ENCODE peak calls at places on chromosomes 12 and 14, in seven cellular contexts. One of them, this sample, is unnamed.

GRCh38 chr14:101927859-101928258 is 36.5 kb upstream of the DYNC1H1 start:
- DNase-seq in NCI-H1105: no peak
- DNase-seq in stimulated activated naive CD8-positive, alpha-beta T cell treated with anti-CD3 and anti-CD28 coated beads, Interleukin-15, amount 100 ng/mL, for 72 hours: no peak
- DNase-seq in fibroblast of the aortic adventitia: peak
- DNase-seq in mesothelial cell of epicardium: no peak
- DNase-seq in naive thymus-derived CD8-positive, alpha-beta T cell: no peak
- DNase-seq in heart left ventricle: peak
- DNase-seq in this sample: no peak

GRCh38 chr12:11580125-11580751 is 69.2 kb upstream of the ETV6 start:
- DNase-seq in NCI-H1105: no peak
- DNase-seq in stimulated activated naive CD8-positive, alpha-beta T cell treated with anti-CD3 and anti-CD28 coated beads, Interleukin-15, amount 100 ng/mL, for 72 hours: no peak
- DNase-seq in fibroblast of the aortic adventitia: peak
- DNase-seq in mesothelial cell of epicardium: no peak
- DNase-seq in naive thymus-derived CD8-positive, alpha-beta T cell: no peak
- DNase-seq in heart left ventricle: peak
- DNase-seq in this sample: no peak

GRCh38 chr14:65425885-65426284 is 13.4 kb downstream of the FUT8 start:
- DNase-seq in NCI-H1105: no peak
- DNase-seq in stimulated activated naive CD8-positive, alpha-beta T cell treated with anti-CD3 and anti-CD28 coated beads, Interleukin-15, amount 100 ng/mL, for 72 hours: no peak
- DNase-seq in fibroblast of the aortic adventitia: no peak
- DNase-seq in mesothelial cell of epicardium: no peak
- DNase-seq in naive thymus-derived CD8-positive, alpha-beta T cell: no peak
- DNase-seq in heart left ventricle: no peak
- DNase-seq in this sample: no peak

GRCh38 chr14:61280092-61280525 is 1.0 kb downstream of the TMEM30B start:
- DNase-seq in NCI-H1105: no peak
- DNase-seq in stimulated activated naive CD8-positive, alpha-beta T cell treated with anti-CD3 and anti-CD28 coated beads, Interleukin-15, amount 100 ng/mL, for 72 hours: peak
- DNase-seq in fibroblast of the aortic adventitia: no peak
- DNase-seq in mesothelial cell of epicardium: no peak
- DNase-seq in naive thymus-derived CD8-positive, alpha-beta T cell: no peak
- DNase-seq in heart left ventricle: no peak
- DNase-seq in this sample: peak

GRCh38 chr12:84738481-84738972 is 174.1 kb downstream of the SLC6A15 start:
- DNase-seq in NCI-H1105: no peak
- DNase-seq in stimulated activated naive CD8-positive, alpha-beta T cell treated with anti-CD3 and anti-CD28 coated beads, Interleukin-15, amount 100 ng/mL, for 72 hours: no peak
- DNase-seq in fibroblast of the aortic adventitia: peak
- DNase-seq in mesothelial cell of epicardium: no peak
- DNase-seq in naive thymus-derived CD8-positive, alpha-beta T cell: no peak
- DNase-seq in heart left ventricle: no peak
- DNase-seq in this sample: no peak

GRCh38 chr12:93381183-93381975 is 3.7 kb downstream of the NUDT4 start:
- DNase-seq in NCI-H1105: no peak
- DNase-seq in stimulated activated naive CD8-positive, alpha-beta T cell treated with anti-CD3 and anti-CD28 coated beads, Interleukin-15, amount 100 ng/mL, for 72 hours: no peak
- DNase-seq in fibroblast of the aortic adventitia: peak
- DNase-seq in mesothelial cell of epicardium: no peak
- DNase-seq in naive thymus-derived CD8-positive, alpha-beta T cell: no peak
- DNase-seq in heart left ventricle: no peak
- DNase-seq in this sample: peak

GRCh38 chr12:64265839-64266238 is 43.7 kb upstream of the KICS2 start:
- DNase-seq in NCI-H1105: no peak
- DNase-seq in stimulated activated naive CD8-positive, alpha-beta T cell treated with anti-CD3 and anti-CD28 coated beads, Interleukin-15, amount 100 ng/mL, for 72 hours: no peak
- DNase-seq in fibroblast of the aortic adventitia: no peak
- DNase-seq in mesothelial cell of epicardium: no peak
- DNase-seq in naive thymus-derived CD8-positive, alpha-beta T cell: no peak
- DNase-seq in heart left ventricle: no peak
- DNase-seq in this sample: no peak

GRCh38 chr12:105480162-105480561 is 149.7 kb downstream of the C12orf75 start:
- DNase-seq in NCI-H1105: no peak
- DNase-seq in stimulated activated naive CD8-positive, alpha-beta T cell treated with anti-CD3 and anti-CD28 coated beads, Interleukin-15, amount 100 ng/mL, for 72 hours: no peak
- DNase-seq in fibroblast of the aortic adventitia: no peak
- DNase-seq in mesothelial cell of epicardium: no peak
- DNase-seq in naive thymus-derived CD8-positive, alpha-beta T cell: no peak
- DNase-seq in heart left ventricle: no peak
- DNase-seq in this sample: no peak

GRCh38 chr12:27952510-27952909 is 20.0 kb downstream of the PTHLH start:
- DNase-seq in NCI-H1105: no peak
- DNase-seq in stimulated activated naive CD8-positive, alpha-beta T cell treated with anti-CD3 and anti-CD28 coated beads, Interleukin-15, amount 100 ng/mL, for 72 hours: no peak
- DNase-seq in fibroblast of the aortic adventitia: no peak
- DNase-seq in mesothelial cell of epicardium: no peak
- DNase-seq in naive thymus-derived CD8-positive, alpha-beta T cell: no peak
- DNase-seq in heart left ventricle: no peak
- DNase-seq in this sample: no peak

GRCh38 chr14:74531467-74531866 is 37.9 kb downstream of the ISCA2 start:
- DNase-seq in NCI-H1105: no peak
- DNase-seq in stimulated activated naive CD8-positive, alpha-beta T cell treated with anti-CD3 and anti-CD28 coated beads, Interleukin-15, amount 100 ng/mL, for 72 hours: no peak
- DNase-seq in fibroblast of the aortic adventitia: peak
- DNase-seq in mesothelial cell of epicardium: no peak
- DNase-seq in naive thymus-derived CD8-positive, alpha-beta T cell: no peak
- DNase-seq in heart left ventricle: peak
- DNase-seq in this sample: peak

GRCh38 chr12:122491991-122492390 is 8.7 kb downstream of the ZCCHC8 start:
- DNase-seq in NCI-H1105: no peak
- DNase-seq in stimulated activated naive CD8-positive, alpha-beta T cell treated with anti-CD3 and anti-CD28 coated beads, Interleukin-15, amount 100 ng/mL, for 72 hours: no peak
- DNase-seq in fibroblast of the aortic adventitia: no peak
- DNase-seq in mesothelial cell of epicardium: no peak
- DNase-seq in naive thymus-derived CD8-positive, alpha-beta T cell: no peak
- DNase-seq in heart left ventricle: no peak
- DNase-seq in this sample: no peak

This sample was measured in NCI-H526.